ENCODE peak calls at places on chromosomes 2 and 18, in ten cellular contexts. One of them, this sample, is unnamed.

GRCh38 chr2:7377861-7378569 is 460.8 kb downstream of the RNF144A start:
- DNase-seq in RWPE1: peak
- DNase-seq in neural progenitor cell: peak
- DNase-seq in suprapubic skin: no peak
- DNase-seq in spleen: no peak
- DNase-seq in chondrocyte: no peak
- DNase-seq in astrocyte: no peak
- DNase-seq in GM10248: no peak
- DNase-seq in heart left ventricle: peak
- DNase-seq in fibroblast of lung: no peak
- DNase-seq in this sample: peak

GRCh38 chr2:112140413-112140802 is 2.2 kb downstream of the FBLN7 start:
- DNase-seq in chondrocyte: no peak
- DNase-seq in heart left ventricle: no peak
- DNase-seq in suprapubic skin: no peak
- DNase-seq in astrocyte: no peak
- DNase-seq in GM10248: no peak
- DNase-seq in spleen: no peak
- DNase-seq in neural progenitor cell: no peak
- DNase-seq in fibroblast of lung: no peak
- DNase-seq in RWPE1: no peak
- DNase-seq in this sample: no peak

GRCh38 chr2:135530313-135531230 is at the start of gene ZRANB3:
- DNase-seq in RWPE1: peak
- DNase-seq in astrocyte: peak
- DNase-seq in neural progenitor cell: peak
- DNase-seq in heart left ventricle: peak
- DNase-seq in chondrocyte: peak
- DNase-seq in fibroblast of lung: peak
- DNase-seq in GM10248: peak
- DNase-seq in suprapubic skin: peak
- DNase-seq in spleen: peak
- DNase-seq in this sample: peak

GRCh38 chr18:50410894-50411293 is 36.0 kb downstream of the SKA1 start:
- DNase-seq in neural progenitor cell: no peak
- DNase-seq in heart left ventricle: no peak
- DNase-seq in chondrocyte: no peak
- DNase-seq in GM10248: no peak
- DNase-seq in spleen: no peak
- DNase-seq in fibroblast of lung: peak
- DNase-seq in RWPE1: peak
- DNase-seq in astrocyte: peak
- DNase-seq in suprapubic skin: no peak
- DNase-seq in this sample: no peak

GRCh38 chr2:69116438-69116837 is 103.5 kb downstream of the ANTXR1 start:
- DNase-seq in GM10248: no peak
- DNase-seq in suprapubic skin: no peak
- DNase-seq in neural progenitor cell: no peak
- DNase-seq in fibroblast of lung: no peak
- DNase-seq in chondrocyte: no peak
- DNase-seq in RWPE1: no peak
- DNase-seq in spleen: no peak
- DNase-seq in astrocyte: no peak
- DNase-seq in heart left ventricle: no peak
- DNase-seq in this sample: no peak

GRCh38 chr2:233331536-233331935 is 22.8 kb upstream of the DGKD start:
- DNase-seq in GM10248: peak
- DNase-seq in chondrocyte: peak
- DNase-seq in RWPE1: no peak
- DNase-seq in astrocyte: no peak
- DNase-seq in spleen: peak
- DNase-seq in neural progenitor cell: no peak
- DNase-seq in suprapubic skin: peak
- DNase-seq in heart left ventricle: peak
- DNase-seq in fibroblast of lung: no peak
- DNase-seq in this sample: no peak

GRCh38 chr18:46320297-46320696 is 216.1 kb downstream of the HAUS1 start:
- DNase-seq in fibroblast of lung: no peak
- DNase-seq in heart left ventricle: no peak
- DNase-seq in chondrocyte: no peak
- DNase-seq in astrocyte: no peak
- DNase-seq in RWPE1: no peak
- DNase-seq in suprapubic skin: no peak
- DNase-seq in GM10248: no peak
- DNase-seq in neural progenitor cell: no peak
- DNase-seq in spleen: no peak
- DNase-seq in this sample: no peak

GRCh38 chr2:112096098-112096497 is 41.0 kb downstream of the TMEM87B start:
- DNase-seq in heart left ventricle: no peak
- DNase-seq in fibroblast of lung: no peak
- DNase-seq in RWPE1: no peak
- DNase-seq in spleen: no peak
- DNase-seq in chondrocyte: no peak
- DNase-seq in GM10248: no peak
- DNase-seq in astrocyte: no peak
- DNase-seq in neural progenitor cell: no peak
- DNase-seq in suprapubic skin: no peak
- DNase-seq in this sample: no peak

GRCh38 chr18:10239138-10239537 is 215.3 kb upstream of the APCDD1 start:
- DNase-seq in GM10248: no peak
- DNase-seq in fibroblast of lung: peak
- DNase-seq in heart left ventricle: peak
- DNase-seq in RWPE1: no peak
- DNase-seq in chondrocyte: no peak
- DNase-seq in astrocyte: no peak
- DNase-seq in suprapubic skin: no peak
- DNase-seq in spleen: no peak
- DNase-seq in neural progenitor cell: no peak
- DNase-seq in this sample: no peak

GRCh38 chr2:102258386-102259074 is 52.8 kb upstream of the IL1RL1 start:
- DNase-seq in chondrocyte: no peak
- DNase-seq in fibroblast of lung: peak
- DNase-seq in suprapubic skin: no peak
- DNase-seq in GM10248: no peak
- DNase-seq in spleen: no peak
- DNase-seq in RWPE1: peak
- DNase-seq in heart left ventricle: no peak
- DNase-seq in neural progenitor cell: no peak
- DNase-seq in astrocyte: peak
- DNase-seq in this sample: peak

GRCh38 chr2:104444392-104444791 is 409.5 kb upstream of the POU3F3 start:
- DNase-seq in GM10248: no peak
- DNase-seq in chondrocyte: no peak
- DNase-seq in neural progenitor cell: no peak
- DNase-seq in heart left ventricle: no peak
- DNase-seq in spleen: no peak
- DNase-seq in astrocyte: peak
- DNase-seq in suprapubic skin: no peak
- DNase-seq in fibroblast of lung: peak
- DNase-seq in RWPE1: peak
- DNase-seq in this sample: no peak

GRCh38 chr2:196745711-196746110 is 53.8 kb downstream of the GTF3C3 start:
- DNase-seq in chondrocyte: no peak
- DNase-seq in suprapubic skin: no peak
- DNase-seq in fibroblast of lung: no peak
- DNase-seq in RWPE1: no peak
- DNase-seq in astrocyte: no peak
- DNase-seq in GM10248: no peak
- DNase-seq in spleen: no peak
- DNase-seq in heart left ventricle: no peak
- DNase-seq in neural progenitor cell: no peak
- DNase-seq in this sample: no peak

GRCh38 chr2:171788316-171788993 is 101.2 kb downstream of the DYNC1I2 start:
- DNase-seq in chondrocyte: no peak
- DNase-seq in neural progenitor cell: no peak
- DNase-seq in suprapubic skin: no peak
- DNase-seq in fibroblast of lung: no peak
- DNase-seq in astrocyte: no peak
- DNase-seq in heart left ventricle: no peak
- DNase-seq in GM10248: no peak
- DNase-seq in spleen: no peak
- DNase-seq in RWPE1: no peak
- DNase-seq in this sample: no peak

GRCh38 chr2:96209729-96210085 is 1.1 kb upstream of the STARD7 start:
- DNase-seq in astrocyte: no peak
- DNase-seq in neural progenitor cell: no peak
- DNase-seq in RWPE1: no peak
- DNase-seq in fibroblast of lung: no peak
- DNase-seq in chondrocyte: no peak
- DNase-seq in GM10248: no peak
- DNase-seq in spleen: no peak
- DNase-seq in heart left ventricle: no peak
- DNase-seq in suprapubic skin: no peak
- DNase-seq in this sample: no peak

GRCh38 chr18:23227729-23228075 is 92.4 kb downstream of the CABLES1 start:
- DNase-seq in suprapubic skin: no peak
- DNase-seq in chondrocyte: no peak
- DNase-seq in heart left ventricle: no peak
- DNase-seq in neural progenitor cell: no peak
- DNase-seq in spleen: no peak
- DNase-seq in RWPE1: no peak
- DNase-seq in astrocyte: peak
- DNase-seq in fibroblast of lung: no peak
- DNase-seq in GM10248: no peak
- DNase-seq in this sample: no peak

GRCh38 chr2:16321872-16322271 is 343.8 kb downstream of the CYRIA start:
- DNase-seq in astrocyte: no peak
- DNase-seq in RWPE1: no peak
- DNase-seq in GM10248: no peak
- DNase-seq in spleen: no peak
- DNase-seq in fibroblast of lung: no peak
- DNase-seq in suprapubic skin: no peak
- DNase-seq in neural progenitor cell: peak
- DNase-seq in chondrocyte: no peak
- DNase-seq in heart left ventricle: no peak
- DNase-seq in this sample: peak
- TF ChIP-seq CTCF in astrocyte: no peak
- TF ChIP-seq CTCF in RWPE1: no peak
- TF ChIP-seq CTCF in GM10248: no peak
- TF ChIP-seq CTCF in spleen: no peak
- TF ChIP-seq CTCF in fibroblast of lung: no peak
- TF ChIP-seq CTCF in suprapubic skin: no peak
- TF ChIP-seq CTCF in neural progenitor cell: peak
- TF ChIP-seq CTCF in chondrocyte: no peak
- TF ChIP-seq CTCF in heart left ventricle: no peak
- TF ChIP-seq CTCF in this sample: no peak

DNA sequence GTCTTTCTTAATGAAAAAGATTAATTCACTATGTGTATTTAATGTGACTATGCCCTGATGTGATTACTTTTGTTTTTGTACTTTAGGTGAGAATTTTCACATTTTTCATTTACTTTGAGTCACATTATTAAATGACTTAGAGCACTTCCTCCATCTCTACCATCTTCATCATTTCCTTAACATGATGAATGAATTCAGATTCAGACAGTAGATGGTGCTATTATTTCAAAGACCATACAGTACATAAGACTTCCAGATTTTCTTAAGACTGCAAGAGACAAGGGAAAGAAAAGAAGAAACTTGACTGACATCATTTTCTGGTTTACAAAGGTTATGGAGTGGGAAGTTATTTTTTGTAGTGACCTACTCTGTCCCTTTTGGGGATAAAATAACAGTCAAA is 1010.6 kb upstream of the NXPH2 start:
- DNase-seq in astrocyte: peak
- DNase-seq in heart left ventricle: no peak
- DNase-seq in fibroblast of lung: peak
- DNase-seq in suprapubic skin: no peak
- DNase-seq in spleen: no peak
- DNase-seq in GM10248: peak
- DNase-seq in neural progenitor cell: no peak
- DNase-seq in chondrocyte: no peak
- DNase-seq in RWPE1: peak
- DNase-seq in this sample: no peak
- TF ChIP-seq CTCF in astrocyte: peak
- TF ChIP-seq CTCF in heart left ventricle: no peak
- TF ChIP-seq CTCF in fibroblast of lung: no peak
- TF ChIP-seq CTCF in suprapubic skin: no peak
- TF ChIP-seq CTCF in spleen: no peak
- TF ChIP-seq CTCF in GM10248: no peak
- TF ChIP-seq CTCF in neural progenitor cell: peak
- TF ChIP-seq CTCF in chondrocyte: peak
- TF ChIP-seq CTCF in RWPE1: no peak
- TF ChIP-seq CTCF in this sample: no peak

GRCh38 chr2:27653397-27653796 is 10.0 kb downstream of the SUPT7L start:
- DNase-seq in chondrocyte: no peak
- DNase-seq in heart left ventricle: no peak
- DNase-seq in astrocyte: no peak
- DNase-seq in neural progenitor cell: no peak
- DNase-seq in suprapubic skin: no peak
- DNase-seq in GM10248: no peak
- DNase-seq in spleen: no peak
- DNase-seq in fibroblast of lung: peak
- DNase-seq in RWPE1: no peak
- DNase-seq in this sample: no peak
- TF ChIP-seq CTCF in chondrocyte: no peak
- TF ChIP-seq CTCF in heart left ventricle: no peak
- TF ChIP-seq CTCF in astrocyte: no peak
- TF ChIP-seq CTCF in neural progenitor cell: no peak
- TF ChIP-seq CTCF in suprapubic skin: no peak
- TF ChIP-seq CTCF in GM10248: no peak
- TF ChIP-seq CTCF in spleen: no peak
- TF ChIP-seq CTCF in fibroblast of lung: no peak
- TF ChIP-seq CTCF in RWPE1: no peak
- TF ChIP-seq CTCF in this sample: no peak

GRCh38 chr2:231646471-231646870 is 53.8 kb downstream of the TEX44 start:
- DNase-seq in chondrocyte: no peak
- DNase-seq in spleen: no peak
- DNase-seq in suprapubic skin: no peak
- DNase-seq in RWPE1: no peak
- DNase-seq in neural progenitor cell: peak
- DNase-seq in fibroblast of lung: no peak
- DNase-seq in astrocyte: no peak
- DNase-seq in heart left ventricle: no peak
- DNase-seq in GM10248: no peak
- DNase-seq in this sample: no peak

GRCh38 chr2:231644426-231644825 is 51.8 kb downstream of the TEX44 start:
- DNase-seq in RWPE1: no peak
- DNase-seq in astrocyte: no peak
- DNase-seq in spleen: no peak
- DNase-seq in heart left ventricle: peak
- DNase-seq in GM10248: no peak
- DNase-seq in suprapubic skin: no peak
- DNase-seq in fibroblast of lung: no peak
- DNase-seq in neural progenitor cell: no peak
- DNase-seq in chondrocyte: no peak
- DNase-seq in this sample: no peak

GRCh38 chr2:231642631-231643493 is 50.2 kb downstream of the TEX44 start:
- DNase-seq in heart left ventricle: peak
- DNase-seq in chondrocyte: no peak
- DNase-seq in fibroblast of lung: peak
- DNase-seq in GM10248: peak
- DNase-seq in spleen: peak
- DNase-seq in neural progenitor cell: no peak
- DNase-seq in suprapubic skin: peak
- DNase-seq in RWPE1: peak
- DNase-seq in astrocyte: peak
- DNase-seq in this sample: peak

GRCh38 chr2:231643494-231643888 is 50.8 kb downstream of the TEX44 start:
- DNase-seq in heart left ventricle: no peak
- DNase-seq in neural progenitor cell: no peak
- DNase-seq in chondrocyte: no peak
- DNase-seq in GM10248: no peak
- DNase-seq in fibroblast of lung: no peak
- DNase-seq in RWPE1: no peak
- DNase-seq in suprapubic skin: no peak
- DNase-seq in astrocyte: no peak
- DNase-seq in spleen: no peak
- DNase-seq in this sample: no peak

GRCh38 chr2:231648579-231649174 is 56.0 kb downstream of the TEX44 start:
- DNase-seq in GM10248: peak
- DNase-seq in heart left ventricle: peak
- DNase-seq in suprapubic skin: no peak
- DNase-seq in RWPE1: peak
- DNase-seq in chondrocyte: no peak
- DNase-seq in fibroblast of lung: peak
- DNase-seq in neural progenitor cell: peak
- DNase-seq in astrocyte: no peak
- DNase-seq in spleen: peak
- DNase-seq in this sample: peak
- TF ChIP-seq CTCF in GM10248: peak
- TF ChIP-seq CTCF in heart left ventricle: peak
- TF ChIP-seq CTCF in suprapubic skin: peak
- TF ChIP-seq CTCF in RWPE1: peak
- TF ChIP-seq CTCF in chondrocyte: peak
- TF ChIP-seq CTCF in fibroblast of lung: peak
- TF ChIP-seq CTCF in neural progenitor cell: peak
- TF ChIP-seq CTCF in astrocyte: peak
- TF ChIP-seq CTCF in spleen: peak
- TF ChIP-seq CTCF in this sample: peak